ENCODE peak calls at places on chromosomes 11 and 22, in five cellular contexts. P is SK-MEL-5; F is adipocyte; U is DMS 273 treated with DMSO at 0.1 percent for 48 hours; X is activated T-cell treated with anti-CD3 and anti-CD28 coated beads, Interleukin-2, amount 50 U/mL, for 72 hours. Z is an unnamed sample.

GRCh38 chr11:121439337-121439736 is 12.8 kb upstream of the SORL1 start:
- DNase-seq in P (no peak), F (no peak), U (no peak), X (no peak), Z (no peak)

GRCh38 chr22:22031571-22031970 is 49.0 kb upstream of the TOP3B start:
- DNase-seq in P (no peak), F (peak), U (no peak), X (no peak), Z (no peak)

GRCh38 chr22:43992331-43992821 is 31.7 kb upstream of the PARVB start:
- DNase-seq in P (no peak), F (peak), U (no peak), X (no peak), Z (no peak)

GRCh38 chr22:38504731-38505594 is 1.1 kb downstream of the DDX17 start:
- DNase-seq in P (peak), F (peak), U (no peak), X (peak), Z (no peak)

GRCh38 chr22:37953062-37953436 is 352 bp downstream of the C22orf23 start:
- DNase-seq in P (no peak), F (peak), U (no peak), X (no peak), Z (no peak)

GRCh38 chr11:88480217-88480616 is 142.7 kb upstream of the CTSC start:
- DNase-seq in P (no peak), F (peak), U (no peak), X (no peak), Z (no peak)

GRCh38 chr11:88315981-88316441 is 21.5 kb downstream of the CTSC start:
- DNase-seq in P (no peak), F (no peak), U (no peak), X (no peak), Z (no peak)

GRCh38 chr11:74001822-74002286 is 7.0 kb downstream of the UCP3 start:
- DNase-seq in P (no peak), F (no peak), U (no peak), X (no peak), Z (no peak)

GRCh38 chr11:48013269-48013901 is 33.0 kb downstream of the PTPRJ start:
- DNase-seq in P (no peak), F (no peak), U (no peak), X (peak), Z (no peak)

GRCh38 chr11:66543263-66544107 is 2.4 kb downstream of the ZDHHC24 start:
- DNase-seq in P (no peak), F (peak), U (no peak), X (peak), Z (no peak)

GRCh38 chr11:95262994-95263764 is 32.2 kb upstream of the SESN3 start:
- DNase-seq in P (no peak), F (no peak), U (no peak), X (no peak), Z (no peak)

GRCh38 chr11:121012091-121012490 is 11.8 kb upstream of the TBCEL start:
- DNase-seq in P (no peak), F (no peak), U (no peak), X (no peak), Z (no peak)

GRCh38 chr11:129703846-129704245 is 111.8 kb upstream of the TMEM45B start:
- DNase-seq in P (peak), F (peak), U (no peak), X (no peak), Z (no peak)

GRCh38 chr11:67432655-67433349 is 4.5 kb downstream of the RPS6KB2 start:
- DNase-seq in P (no peak), F (no peak), U (no peak), X (no peak), Z (no peak)

GRCh38 chr11:125390949-125391348 is 105.1 kb downstream of the FEZ1 start:
- DNase-seq in P (no peak), F (peak), U (no peak), X (no peak), Z (no peak)

GRCh38 chr11:19607656-19608360 is 104.8 kb upstream of the NAV2 start:
- DNase-seq in P (no peak), F (peak), U (no peak), X (no peak), Z (no peak)

GRCh38 chr11:19880088-19880345 is 167.4 kb downstream of the NAV2 start:
- DNase-seq in P (no peak), F (no peak), U (no peak), X (no peak), Z (no peak)

GRCh38 chr11:18624161-18624560 is 10.0 kb downstream of the SPTY2D1 start:
- DNase-seq in P (no peak), F (no peak), U (no peak), X (no peak), Z (no peak)

GRCh38 chr11:131609921-131610320 is 239.5 kb downstream of the NTM start:
- DNase-seq in P (no peak), F (no peak), U (no peak), X (no peak), Z (no peak)

GRCh38 chr11:14445542-14446530 is 53.8 kb downstream of the COPB1 start:
- DNase-seq in P (no peak), F (peak), U (no peak), X (no peak), Z (no peak)

GRCh38 chr11:33936745-33937612 is 45.1 kb upstream of the LMO2 start:
- DNase-seq in P (no peak), F (peak), U (no peak), X (no peak), Z (no peak)

GRCh38 chr11:94241896-94242295 is 62.5 kb upstream of the IZUMO1R start:
- DNase-seq in P (no peak), F (peak), U (no peak), X (no peak), Z (no peak)

GRCh38 chr11:35088676-35089075 is 50.3 kb upstream of the CD44 start:
- DNase-seq in P (peak), F (no peak), U (no peak), X (no peak), Z (no peak)

GRCh38 chr11:23674866-23675265 is 814.6 kb upstream of the CCDC179 start:
- DNase-seq in P (no peak), F (no peak), U (no peak), X (no peak), Z (no peak)

GRCh38 chr11:116062129-116062525 is 557.9 kb upstream of the CADM1 start:
- DNase-seq in P (no peak), F (no peak), U (no peak), X (no peak), Z (no peak)

GRCh38 chr11:22407899-22408298 is 69.7 kb downstream of the SLC17A6 start:
- DNase-seq in P (no peak), F (no peak), U (no peak), X (no peak), Z (no peak)

GRCh38 chr11:103398829-103399228 is 289.6 kb downstream of the DYNC2H1 start:
- DNase-seq in P (no peak), F (no peak), U (no peak), X (no peak), Z (no peak)

GRCh38 chr11:78860720-78861422 is 286.2 kb upstream of the NARS2 start:
- DNase-seq in P (peak), F (peak), U (no peak), X (no peak), Z (no peak)

GRCh38 chr11:60625262-60625661 is 74.2 kb upstream of the MS4A8 start:
- DNase-seq in P (peak), F (peak), U (no peak), X (no peak), Z (no peak)

GRCh38 chr11:6596237-6596877 is 7.1 kb downstream of the RRP8 start:
- DNase-seq in P (no peak), F (no peak), U (no peak), X (no peak), Z (no peak)

GRCh38 chr22:48758021-48758561 is 1069.6 kb downstream of the BRD1 start:
- DNase-seq in P (no peak), F (no peak), U (no peak), X (no peak), Z (no peak)

GRCh38 chr11:113167599-113167998 is 146.8 kb upstream of the TTC12 start:
- DNase-seq in P (no peak), F (no peak), U (no peak), X (no peak), Z (no peak)

GRCh38 chr11:67695606-67696005 is 21.2 kb upstream of the ALDH3B2 start:
- DNase-seq in P (no peak), F (no peak), U (no peak), X (no peak), Z (no peak)

GRCh38 chr11:80958966-80959365 is 1518.1 kb upstream of the TENM4 start:
- DNase-seq in P (no peak), F (no peak), U (no peak), X (no peak), Z (no peak)

GRCh38 chr22:29230916-29231875 is 25.5 kb downstream of the EMID1 start:
- DNase-seq in P (no peak), F (no peak), U (no peak), X (no peak), Z (no peak)

GRCh38 chr22:24421428-24421931 is 5.9 kb upstream of the ADORA2A start:
- DNase-seq in P (peak), F (no peak), U (no peak), X (peak), Z (no peak)

GRCh38 chr11:117315285-117316196 is 515 bp downstream of the BACE1 start:
- DNase-seq in P (no peak), F (peak), U (no peak), X (peak), Z (no peak)

Z was measured in cortex of kidney.